ENCODE peak calls at places on chromosome 1, in seven cellular contexts. B is neural progenitor cell; H is CD8-positive, alpha-beta memory T cell; K is GOT3; A is stimulated activated CD4-positive, alpha-beta T cell treated with anti-CD3 and anti-CD28 coated beads, Interleukin-4, amount 100 ng/mL, for 1 hour; M is HFFc6; S is KBM-7. W is an unnamed sample.
A peak's percentile ranks its signal among the peaks of the same experiment; 100 is the strongest.

GRCh38 chr1:210828996-210829596 is 304.9 kb downstream of the KCNH1 start:
- DNase-seq in B (no peak), H (no peak), K (no peak), A (no peak), M (no peak), S (no peak), W (no peak)

GRCh38 chr1:36571106-36571505 is 88.4 kb upstream of the CSF3R start:
- DNase-seq in B (no peak), H (no peak), K (no peak), A (no peak), M (no peak), S (no peak), W (no peak)

GRCh38 chr1:239858058-239858457 is 233.6 kb upstream of the FMN2 start:
- DNase-seq in B (peak; percentile 71), H (no peak), K (no peak), A (no peak), M (peak; percentile 19), S (peak; percentile 51), W (no peak)

GRCh38 chr1:41754540-41754939 is 164.2 kb downstream of the HIVEP3 start:
- DNase-seq in B (no peak), H (no peak), K (no peak), A (peak; percentile 41), M (no peak), S (peak; percentile 60), W (no peak)

GRCh38 chr1:244837597-244838258 is 2.3 kb downstream of the COX20 start:
- DNase-seq in B (no peak), H (no peak), K (no peak), A (no peak), M (no peak), S (no peak), W (no peak)

GRCh38 chr1:243890576-243890975 is 40.5 kb upstream of the AKT3 start:
- DNase-seq in B (no peak), H (no peak), K (no peak), A (no peak), M (peak; percentile 69), S (no peak), W (no peak)

GRCh38 chr1:218957971-218958370 is 215.7 kb upstream of the LYPLAL1 start:
- DNase-seq in B (peak; percentile 5), H (no peak), K (no peak), A (no peak), M (no peak), S (no peak), W (no peak)

GRCh38 chr1:7669559-7670208 is 101.4 kb upstream of the VAMP3 start:
- DNase-seq in B (peak; percentile 87), H (peak; percentile 66), K (no peak), A (peak; percentile 58), M (peak; percentile 11), S (peak; percentile 66), W (no peak)

GRCh38 chr1:185567006-185567405 is 167.2 kb upstream of the HMCN1 start:
- DNase-seq in B (no peak), H (peak; percentile 77), K (peak; percentile 44), A (no peak), M (peak; percentile 82), S (peak; percentile 56), W (peak; percentile 64)

GRCh38 chr1:46370214-46370633 is 23.9 kb upstream of the FAAH start:
- DNase-seq in B (no peak), H (no peak), K (no peak), A (no peak), M (no peak), S (peak; percentile 57), W (no peak)

GRCh38 chr1:232508161-232508661 is 121.7 kb downstream of the SIPA1L2 start:
- DNase-seq in B (peak; percentile 18), H (no peak), K (no peak), A (no peak), M (no peak), S (no peak), W (no peak)

GRCh38 chr1:227897704-227898438 is 49.9 kb downstream of the WNT9A start:
- DNase-seq in B (no peak), H (no peak), K (no peak), A (no peak), M (no peak), S (no peak), W (no peak)

GRCh38 chr1:145706282-145706681 is 886 bp downstream of the PDZK1 start:
- DNase-seq in B (no peak), H (no peak), K (no peak), A (no peak), M (peak; percentile 91), S (no peak), W (no peak)

GRCh38 chr1:167249702-167250101 is 29.0 kb downstream of the POU2F1 start:
- DNase-seq in B (no peak), H (no peak), K (no peak), A (no peak), M (no peak), S (no peak), W (no peak)

GRCh38 chr1:201511925-201512539 is 5.1 kb upstream of the CSRP1 start:
- DNase-seq in B (peak; percentile 54), H (no peak), K (no peak), A (no peak), M (no peak), S (peak; percentile 48), W (peak; percentile 45)

GRCh38 chr1:8937701-8938100 is 8.0 kb upstream of the CA6 start:
- DNase-seq in B (no peak), H (no peak), K (no peak), A (no peak), M (no peak), S (no peak), W (no peak)

GRCh38 chr1:82483146-82483545 is 682.4 kb downstream of the ADGRL2 start:
- DNase-seq in B (no peak), H (no peak), K (no peak), A (no peak), M (no peak), S (no peak), W (no peak)

GRCh38 chr1:5370321-5370720 is 621.9 kb downstream of the NPHP4 start:
- DNase-seq in B (no peak), H (no peak), K (no peak), A (no peak), M (no peak), S (no peak), W (no peak)

W was measured in GF-D8.